ENCODE peak calls at places on chromosomes 7 and 10, in five cellular contexts. B, I, K, W and X are unnamed samples.

GRCh38 chr10:34956756-34957155 is 133.4 kb downstream of the CUL2 start:
- DNase-seq in W (no peak), K (no peak), I (no peak), B (no peak), X (no peak)

GRCh38 chr7:8259586-8260222 is 2.3 kb downstream of the ICA1 start:
- DNase-seq in K (no peak), W (no peak), I (no peak), B (no peak), X (no peak)

GRCh38 chr7:155585956-155586355 is 39.6 kb upstream of the CNPY1 start:
- DNase-seq in B (no peak), W (no peak), K (no peak), I (no peak), X (no peak)

GRCh38 chr7:131186816-131187215 is 140.9 kb upstream of the MKLN1 start:
- DNase-seq in I (peak; percentile 66), K (no peak), B (no peak), W (no peak), X (no peak)

GRCh38 chr10:6070647-6071046 is 8.5 kb upstream of the IL2RA start:
- DNase-seq in K (peak; percentile 78), B (no peak), I (no peak), W (no peak), X (no peak)

GRCh38 chr10:70253878-70254765 is 20.9 kb upstream of the PPA1 start:
- DNase-seq in I (no peak), B (no peak), W (no peak), K (no peak), X (no peak)

GRCh38 chr7:69776611-69777010 is 178.3 kb downstream of the AUTS2 start:
- DNase-seq in W (no peak), K (no peak), I (no peak), B (no peak), X (no peak)

GRCh38 chr10:74063256-74063655 is 65.3 kb downstream of the VCL start:
- DNase-seq in K (no peak), I (no peak), W (no peak), B (no peak), X (no peak)

GRCh38 chr10:79453392-79453791 is 8.0 kb upstream of the ZCCHC24 start:
- DNase-seq in B (no peak), I (no peak), W (no peak), K (no peak), X (no peak)

GRCh38 chr10:26216577-26216948 is at the start of gene GAD2:
- DNase-seq in W (no peak), I (no peak), B (no peak), K (peak; percentile 41), X (no peak)